ENCODE peak calls at places on chromosomes 1 and 21, in seven cellular contexts. X is transverse colon; E is activated T-cell treated with anti-CD3 and anti-CD28 coated beads, Interleukin-2, amount 50 U/mL, for 48 hours; V is activated CD8-positive, alpha-beta memory T cell treated with anti-CD3 and anti-CD28 coated beads, Interleukin-2, amount 50 U/mL, for 4 hours; U is dorsolateral prefrontal cortex; N is effector CD4-positive, alpha-beta T cell; D is activated naive CD4-positive, alpha-beta T cell. O is an unnamed sample.

GRCh38 chr1:89880679-89881078 is 59.8 kb downstream of the LRRC8D start:
- DNase-seq in D (no peak), U (no peak), E (no peak), N (no peak), V (no peak), X (no peak), O (no peak)

GRCh38 chr1:173057984-173058383 is 7.2 kb upstream of the TNFSF18 start:
- DNase-seq in V (no peak), U (no peak), N (no peak), X (no peak), D (no peak), E (no peak), O (no peak)

GRCh38 chr1:174999926-175000696 is at the start of gene CACYBP:
- DNase-seq in U (no peak), E (no peak), X (no peak), D (no peak), N (peak), V (peak), O (peak)

GRCh38 chr1:173056355-173056754 is 5.6 kb upstream of the TNFSF18 start:
- DNase-seq in U (no peak), D (no peak), V (no peak), N (no peak), X (no peak), E (no peak), O (no peak)

GRCh38 chr1:6490181-6491075 is 1.0 kb downstream of the PLEKHG5 start:
- DNase-seq in U (no peak), X (peak), V (peak), D (peak), N (peak), E (peak), O (peak)

GRCh38 chr1:44029260-44029910 is 1.9 kb downstream of the SLC6A9 start:
- DNase-seq in X (no peak), N (no peak), D (no peak), V (no peak), U (no peak), E (no peak), O (no peak)

GRCh38 chr1:62439652-62440371 is 3.0 kb downstream of the USP1 start:
- DNase-seq in D (no peak), E (no peak), V (no peak), N (no peak), U (no peak), X (no peak), O (no peak)

GRCh38 chr1:152111515-152111968 is 3.7 kb downstream of the TCHH start:
- DNase-seq in X (no peak), N (no peak), E (peak), V (no peak), U (no peak), D (no peak), O (no peak)

GRCh38 chr1:173914366-173914871 is 2.7 kb downstream of the SERPINC1 start:
- DNase-seq in X (peak), U (no peak), V (peak), N (no peak), D (no peak), E (peak), O (no peak)

GRCh38 chr1:21324368-21325137 is 34.3 kb upstream of the ECE1 start:
- DNase-seq in N (peak), E (peak), X (peak), D (peak), U (no peak), V (peak), O (peak)

GRCh38 chr1:46655848-46656247 is 12.3 kb downstream of the ATPAF1 start:
- DNase-seq in X (no peak), U (no peak), E (no peak), V (no peak), N (no peak), D (no peak), O (no peak)

GRCh38 chr1:43444827-43445225 is 8.9 kb downstream of the HYI start:
- DNase-seq in D (no peak), V (no peak), E (no peak), U (no peak), N (no peak), X (peak), O (no peak)

GRCh38 chr1:159821171-159821867 is 5.4 kb upstream of the SLAMF8 start:
- DNase-seq in E (peak), U (no peak), V (peak), N (peak), D (peak), X (no peak), O (no peak)

GRCh38 chr1:225454733-225455132 is 26.9 kb upstream of the LBR start:
- DNase-seq in N (no peak), D (peak), V (peak), U (no peak), X (peak), E (peak), O (no peak)

GRCh38 chr1:230067441-230067870 is 418 bp downstream of the GALNT2 start:
- DNase-seq in N (no peak), E (peak), D (no peak), V (no peak), U (no peak), X (peak), O (peak)

GRCh38 chr1:53485478-53486394 is 26.5 kb downstream of the DMRTB1 start:
- DNase-seq in E (peak), X (peak), V (peak), U (peak), N (peak), D (peak), O (peak)

GRCh38 chr1:178645157-178645825 is 79.8 kb upstream of the RALGPS2 start:
- DNase-seq in V (no peak), E (no peak), D (no peak), N (no peak), U (no peak), X (no peak), O (no peak)

GRCh38 chr21:41510500-41510899 is 2.5 kb upstream of the TMPRSS2 start:
- DNase-seq in E (no peak), V (no peak), D (no peak), X (no peak), U (no peak), N (no peak), O (no peak)

GRCh38 chr1:180912801-180913616 is at the start of gene KIAA1614:
- DNase-seq in V (no peak), X (no peak), N (no peak), D (no peak), E (no peak), U (peak), O (no peak)

GRCh38 chr1:44660176-44660575 is 14.1 kb downstream of the TMEM53 start:
- DNase-seq in D (no peak), N (no peak), V (no peak), E (no peak), U (peak), X (peak), O (peak)

GRCh38 chr1:100261686-100262085 is 4.3 kb upstream of the RTCA start:
- DNase-seq in X (no peak), N (no peak), V (no peak), U (no peak), E (no peak), D (no peak), O (no peak)

GRCh38 chr21:36425286-36425685 is 40.1 kb downstream of the CHAF1B start:
- DNase-seq in E (no peak), U (no peak), N (no peak), V (no peak), X (no peak), D (no peak), O (no peak)

GRCh38 chr1:8481650-8482380 is 163.9 kb downstream of the SLC45A1 start:
- DNase-seq in D (no peak), N (no peak), E (no peak), U (no peak), X (no peak), V (no peak), O (no peak)

GRCh38 chr1:158146739-158147138 is 34.0 kb upstream of the CD1D start:
- DNase-seq in V (no peak), X (no peak), N (no peak), E (no peak), D (no peak), U (no peak), O (no peak)

GRCh38 chr1:179175011-179175934 is 54.2 kb downstream of the ABL2 start:
- DNase-seq in V (no peak), U (peak), E (no peak), N (no peak), X (no peak), D (no peak), O (no peak)

GRCh38 chr1:182301467-182302198 is 90.0 kb downstream of the GLUL start:
- DNase-seq in V (no peak), D (no peak), N (no peak), X (peak), E (peak), U (peak), O (no peak)

GRCh38 chr1:41241748-41242644 is at the start of gene SCMH1:
- DNase-seq in V (peak), E (peak), U (no peak), X (peak), D (peak), N (peak), O (peak)

GRCh38 chr1:81452693-81453344 is 347.9 kb upstream of the ADGRL2 start:
- DNase-seq in N (no peak), D (no peak), U (no peak), V (no peak), X (no peak), E (no peak), O (no peak)

GRCh38 chr1:187001198-187001904 is 172.6 kb downstream of the PLA2G4A start:
- DNase-seq in D (no peak), E (no peak), U (no peak), X (no peak), N (no peak), V (no peak), O (no peak)

GRCh38 chr1:20409971-20410370 is 76.0 kb downstream of the CAMK2N1 start:
- DNase-seq in D (no peak), N (no peak), V (no peak), U (no peak), X (no peak), E (no peak), O (no peak)

GRCh38 chr1:186325239-186325638 is 49.8 kb downstream of the TPR start:
- DNase-seq in N (no peak), X (no peak), U (no peak), V (no peak), D (no peak), E (no peak), O (no peak)

GRCh38 chr1:8121261-8122159 is 95.4 kb upstream of the ERRFI1 start:
- DNase-seq in V (no peak), X (peak), D (no peak), E (no peak), U (no peak), N (no peak), O (peak)

GRCh38 chr21:33309778-33310177 is 15.0 kb upstream of the IFNAR1 start:
- DNase-seq in D (no peak), X (no peak), E (no peak), U (no peak), N (no peak), V (no peak), O (no peak)

O was measured in mucosa of gallbladder.